ENCODE peak calls at places on chromosomes 7 and 10, in eight cellular contexts. M is NCI-H1105; U is stimulated activated CD8-positive, alpha-beta memory T cell treated with anti-CD3 and anti-CD28 coated beads, Interleukin-15, amount 100 ng/mL, for 24 hours; Q is T-helper 1 cell; P is kidney epithelial cell; G is cardiac septum; C is NCI-H1930; Z is left ventricle myocardium inferior. A is an unnamed sample.

GRCh38 chr10:101895781-101896180 is 52.2 kb upstream of the KCNIP2 start:
- DNase-seq in M (no peak), U (no peak), Q (no peak), P (no peak), G (no peak), C (no peak), Z (no peak), A (no peak)

GRCh38 chr10:52314007-52314821 is at the start of gene DKK1:
- DNase-seq in M (no peak), U (no peak), Q (peak), P (peak), G (no peak), C (peak), Z (peak), A (no peak)

GRCh38 chr10:21260060-21260792 is 265.3 kb downstream of the SKIDA1 start:
- DNase-seq in M (no peak), U (no peak), Q (no peak), P (no peak), G (no peak), C (no peak), Z (peak), A (no peak)

GRCh38 chr10:48589266-48589665 is 15.6 kb downstream of the ARHGAP22 start:
- DNase-seq in M (no peak), U (no peak), Q (no peak), P (no peak), G (no peak), C (no peak), Z (no peak), A (no peak)

GRCh38 chr10:945778-946177 is 14.3 kb upstream of the LARP4B start:
- DNase-seq in M (no peak), U (no peak), Q (no peak), P (no peak), G (no peak), C (no peak), Z (no peak), A (no peak)

GRCh38 chr7:128137096-128137655 is 103.9 kb upstream of the LEP start:
- DNase-seq in M (no peak), U (no peak), Q (no peak), P (peak), G (no peak), C (no peak), Z (no peak), A (no peak)

GRCh38 chr10:34565934-34566333 is 249.2 kb downstream of the PARD3 start:
- DNase-seq in M (no peak), U (no peak), Q (no peak), P (no peak), G (no peak), C (peak), Z (no peak), A (no peak)

GRCh38 chr10:92377962-92378361 is 87.0 kb downstream of the MARCHF5 start:
- DNase-seq in M (no peak), U (no peak), Q (no peak), P (no peak), G (no peak), C (no peak), Z (no peak), A (no peak)

GRCh38 chr10:96690755-96691730 is 29.3 kb downstream of the PIK3AP1 start:
- DNase-seq in M (no peak), U (no peak), Q (peak), P (peak), G (no peak), C (no peak), Z (no peak), A (no peak)

GRCh38 chr7:128431221-128431620 is 21.4 kb upstream of the IMPDH1 start:
- DNase-seq in M (no peak), U (no peak), Q (no peak), P (no peak), G (no peak), C (no peak), Z (no peak), A (no peak)

A was measured in naive thymus-derived CD8-positive, alpha-beta T cell.